ENCODE peak calls at places on chromosomes 7 and 10, in six cellular contexts. B is OCI-LY7, R is IMR-90, Y is GM23338, P is HCT116, Q is fibroblast of lung. E is an unnamed sample.

GRCh38 chr7:140698477-140698876 is 2.0 kb downstream of the NDUFB2 start:
- DNase-seq in B (no peak), R (no peak), Y (no peak), P (no peak), Q (no peak), E (no peak)

GRCh38 chr10:62842983-62843382 is 26.8 kb upstream of the EGR2 start:
- DNase-seq in B (no peak), R (no peak), Y (no peak), P (no peak), Q (no peak), E (no peak)

GRCh38 chr10:88879754-88880286 is at the start of gene STAMBPL1:
- DNase-seq in B (peak), R (no peak), Y (no peak), P (no peak), Q (no peak), E (no peak)

GRCh38 chr7:143318661-143319060 is 2.8 kb downstream of the CLCN1 start:
- DNase-seq in B (no peak), R (peak), Y (no peak), P (no peak), Q (no peak), E (no peak)

GRCh38 chr7:41447106-41448042 is 255.5 kb downstream of the INHBA start:
- DNase-seq in B (no peak), R (peak), Y (no peak), P (no peak), Q (no peak), E (no peak)

GRCh38 chr7:100854146-100854895 is 1.8 kb downstream of the SLC12A9 start:
- DNase-seq in B (no peak), R (no peak), Y (no peak), P (no peak), Q (no peak), E (no peak)

GRCh38 chr10:63376560-63377304 is 89.0 kb downstream of the JMJD1C start:
- DNase-seq in B (peak), R (peak), Y (no peak), P (no peak), Q (peak), E (no peak)

GRCh38 chr10:124740374-124741280 is 3.6 kb downstream of the FAM53B start:
- DNase-seq in B (peak), R (peak), Y (peak), P (no peak), Q (peak), E (no peak)

GRCh38 chr10:26336979-26337378 is 101.2 kb upstream of the APBB1IP start:
- DNase-seq in B (no peak), R (no peak), Y (no peak), P (no peak), Q (no peak), E (no peak)

GRCh38 chr7:124031919-124032318 is 948 bp downstream of the TMEM229A start:
- DNase-seq in B (no peak), R (no peak), Y (no peak), P (no peak), Q (no peak), E (no peak)

DNA sequence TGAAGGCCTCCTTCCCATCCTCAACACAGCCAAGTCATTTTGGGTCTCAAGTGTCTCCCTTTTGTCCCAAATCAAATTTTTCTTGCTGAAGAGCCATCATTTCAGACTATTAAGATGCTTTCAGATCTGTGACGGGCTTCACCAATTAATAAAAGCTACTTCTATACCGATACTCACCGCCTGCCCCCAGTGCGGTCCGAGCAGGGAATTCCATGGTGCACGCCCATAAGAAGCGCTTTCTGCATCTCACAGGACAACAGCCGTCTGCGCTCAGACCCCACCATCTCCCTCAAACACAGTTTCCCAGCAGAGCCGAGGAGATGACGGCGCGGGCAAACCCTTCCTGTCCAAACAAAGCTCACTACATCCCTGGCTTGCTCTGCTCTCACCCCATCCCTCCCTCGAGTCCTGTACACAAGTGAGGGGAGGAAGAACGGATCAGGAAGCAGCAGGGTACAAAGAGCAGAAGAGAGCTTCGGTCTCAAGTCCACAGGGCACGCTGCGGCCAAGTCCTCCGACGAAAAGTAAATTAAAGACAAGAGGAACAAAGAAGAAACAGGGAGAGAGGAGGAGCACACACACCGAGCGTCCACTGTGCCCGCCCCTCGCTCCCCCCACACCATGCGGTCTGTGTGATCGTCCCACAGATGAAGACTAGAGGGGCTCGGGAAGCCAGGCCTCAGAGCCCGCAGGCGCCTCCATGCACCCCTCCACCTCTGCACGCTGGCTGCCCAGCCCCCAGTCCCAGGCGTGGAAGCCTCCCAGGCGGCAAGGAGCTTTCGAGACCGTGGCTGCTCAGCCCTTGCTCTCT is 122.0 kb downstream of the MAD1L1 start:
- DNase-seq in B (no peak), R (peak), Y (no peak), P (no peak), Q (peak), E (no peak)
- H3K4me2 ChIP-seq in B (peak), R (peak), Y (no peak), P (peak), Q (peak), E (peak)

DNA sequence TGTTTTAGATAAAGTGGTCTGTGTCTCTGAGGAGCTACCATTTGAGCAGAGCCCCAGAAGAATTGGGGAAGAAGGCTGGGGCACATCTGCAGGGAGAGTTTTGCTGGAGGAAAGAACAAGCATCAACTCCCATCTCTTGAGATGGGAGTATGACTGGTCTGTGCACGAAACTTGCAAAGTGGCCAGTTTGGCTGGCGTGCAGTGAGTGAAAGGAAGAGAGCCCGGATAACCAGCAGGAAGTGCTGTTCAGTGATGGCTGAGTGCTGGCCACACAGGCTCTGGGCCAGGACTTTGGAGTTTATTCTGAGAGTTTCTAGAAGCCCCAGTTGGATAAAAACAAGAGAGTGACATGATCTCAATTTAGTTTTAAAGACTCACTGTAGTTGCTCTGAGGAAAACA is 34.4 kb upstream of the SVIL start:
- DNase-seq in B (no peak), R (peak), Y (no peak), P (no peak), Q (peak), E (no peak)
- H3K4me2 ChIP-seq in B (no peak), R (no peak), Y (no peak), P (peak), Q (no peak), E (peak)

DNA sequence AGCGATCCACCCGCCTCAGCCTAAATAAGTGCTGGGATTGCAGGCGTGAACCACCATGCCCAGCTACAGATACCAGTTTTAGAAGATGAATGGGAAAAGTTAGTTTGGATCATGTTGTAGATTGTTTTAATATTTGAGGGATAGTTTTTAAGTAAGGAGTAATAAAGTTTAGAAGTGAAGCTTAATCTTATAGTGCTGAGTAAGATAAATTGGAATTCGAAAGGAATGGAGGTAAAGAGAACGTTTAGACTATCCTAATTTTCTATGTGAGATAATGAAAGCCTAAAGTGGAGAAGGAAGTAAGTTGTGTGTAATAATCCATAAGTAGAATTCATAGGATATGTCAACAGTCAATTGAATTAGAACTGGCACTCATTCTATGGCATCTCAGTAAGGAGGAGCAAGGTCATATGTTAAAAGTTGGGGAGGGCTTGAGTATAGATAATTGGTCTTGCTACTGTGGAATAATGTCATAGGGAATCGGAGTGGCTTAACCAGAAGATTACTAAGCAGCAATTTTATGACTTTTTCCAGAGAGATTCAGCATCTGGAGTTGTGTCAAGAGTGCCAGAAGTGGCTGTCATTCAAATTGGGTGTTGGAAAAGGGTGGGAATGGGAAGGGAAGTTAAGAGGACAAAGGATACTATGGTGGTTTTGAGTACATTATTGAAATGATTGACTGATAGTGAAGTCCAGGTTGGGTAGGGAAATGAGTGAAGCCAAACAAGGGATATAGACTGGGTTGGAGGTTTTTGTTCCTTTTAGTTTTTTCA is 12.1 kb downstream of the TAX1BP1 start:
- DNase-seq in B (no peak), R (no peak), Y (no peak), P (no peak), Q (no peak), E (no peak)
- H3K4me2 ChIP-seq in B (no peak), R (no peak), Y (no peak), P (no peak), Q (no peak), E (no peak)

GRCh38 chr10:3786295-3786981 is 1.4 kb upstream of the KLF6 start:
- DNase-seq in B (peak), R (peak), Y (peak), P (peak), Q (peak), E (no peak)
- H3K4me2 ChIP-seq in B (peak), R (peak), Y (peak), P (peak), Q (peak), E (peak)

GRCh38 chr7:4766666-4767530 is 8.5 kb upstream of the AP5Z1 start:
- DNase-seq in B (no peak), R (no peak), Y (no peak), P (no peak), Q (no peak), E (no peak)
- H3K4me2 ChIP-seq in B (no peak), R (no peak), Y (no peak), P (no peak), Q (no peak), E (no peak)

GRCh38 chr7:84746347-84746746 is 440.5 kb downstream of the SEMA3D start:
- DNase-seq in B (no peak), R (peak), Y (no peak), P (no peak), Q (no peak), E (no peak)
- H3K4me2 ChIP-seq in B (no peak), R (peak), Y (no peak), P (no peak), Q (peak), E (no peak)

DNA sequence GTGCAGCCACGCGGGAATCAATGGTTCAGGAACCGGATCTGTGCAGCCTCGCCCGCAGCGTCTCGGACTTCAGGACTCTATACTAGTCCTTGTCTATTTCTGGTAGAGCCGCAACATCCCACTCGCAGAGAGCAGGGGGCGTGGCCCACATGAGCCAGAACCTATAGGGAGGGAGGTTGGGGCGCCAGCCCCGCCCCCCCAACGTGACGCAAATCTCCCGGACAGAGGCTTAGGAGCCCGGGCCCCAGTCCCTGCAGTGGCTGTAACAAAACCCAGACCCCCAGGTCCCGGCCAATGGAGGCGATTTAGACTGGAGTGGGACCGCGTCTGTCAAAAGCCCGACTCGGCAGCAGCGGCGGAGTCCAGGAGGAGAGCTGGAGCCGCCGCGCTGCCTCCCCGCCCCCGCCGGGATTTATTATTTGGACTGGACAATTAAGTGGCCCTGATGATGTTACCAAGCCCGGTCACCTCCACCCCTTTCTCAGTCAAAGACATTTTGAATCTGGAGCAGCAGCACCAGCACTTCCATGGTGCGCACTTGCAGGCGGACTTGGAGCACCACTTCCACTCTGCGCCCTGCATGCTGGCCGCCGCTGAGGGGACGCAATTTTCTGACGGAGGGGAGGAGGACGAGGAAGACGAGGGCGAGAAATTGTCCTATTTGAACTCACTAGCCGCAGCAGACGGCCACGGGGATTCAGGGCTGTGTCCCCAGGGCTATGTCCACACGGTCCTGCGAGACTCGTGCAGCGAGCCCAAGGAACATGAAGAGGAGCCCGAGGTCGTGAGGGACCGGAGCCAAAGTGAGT is at the start of gene NKX2-3:
- DNase-seq in B (no peak), R (peak), Y (peak), P (no peak), Q (peak), E (peak)
- H3K4me2 ChIP-seq in B (no peak), R (peak), Y (peak), P (no peak), Q (no peak), E (peak)

GRCh38 chr7:151308791-151309190 is 32.8 kb upstream of the NUB1 start:
- DNase-seq in B (no peak), R (no peak), Y (no peak), P (no peak), Q (no peak), E (no peak)

GRCh38 chr7:151307536-151307935 is 34.1 kb upstream of the NUB1 start:
- DNase-seq in B (no peak), R (no peak), Y (no peak), P (no peak), Q (no peak), E (no peak)

GRCh38 chr7:151306374-151306773 is 35.2 kb upstream of the NUB1 start:
- DNase-seq in B (no peak), R (no peak), Y (no peak), P (no peak), Q (no peak), E (no peak)

GRCh38 chr7:151308256-151308655 is 33.4 kb upstream of the NUB1 start:
- DNase-seq in B (no peak), R (no peak), Y (no peak), P (no peak), Q (no peak), E (no peak)

GRCh38 chr7:151306860-151307259 is 34.8 kb upstream of the NUB1 start:
- DNase-seq in B (no peak), R (no peak), Y (no peak), P (no peak), Q (no peak), E (no peak)
- H3K4me2 ChIP-seq in B (no peak), R (no peak), Y (no peak), P (no peak), Q (no peak), E (no peak)

DNA sequence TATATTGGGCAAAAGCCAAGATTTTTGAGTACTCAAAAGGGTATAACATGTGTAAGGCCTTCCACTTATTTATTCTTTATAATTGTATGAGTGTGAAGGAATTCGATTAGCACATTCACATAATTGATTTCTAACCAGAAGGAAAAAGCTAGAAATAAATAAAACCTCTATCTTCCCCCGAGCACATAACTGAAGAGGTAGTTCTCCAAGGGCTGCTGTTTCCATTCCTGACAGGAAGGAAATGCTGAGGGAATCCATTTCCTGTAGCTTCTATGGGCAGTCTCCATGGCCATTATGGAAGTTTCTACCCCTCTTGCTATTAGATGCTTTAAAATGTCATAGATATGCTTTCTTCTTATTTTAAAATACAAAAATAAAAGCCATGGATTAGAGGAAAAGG is 70.5 kb upstream of the ABCB5 start:
- DNase-seq in B (no peak), R (no peak), Y (peak), P (no peak), Q (no peak), E (no peak)
- H3K4me2 ChIP-seq in B (no peak), R (no peak), Y (peak), P (no peak), Q (no peak), E (no peak)

DNA sequence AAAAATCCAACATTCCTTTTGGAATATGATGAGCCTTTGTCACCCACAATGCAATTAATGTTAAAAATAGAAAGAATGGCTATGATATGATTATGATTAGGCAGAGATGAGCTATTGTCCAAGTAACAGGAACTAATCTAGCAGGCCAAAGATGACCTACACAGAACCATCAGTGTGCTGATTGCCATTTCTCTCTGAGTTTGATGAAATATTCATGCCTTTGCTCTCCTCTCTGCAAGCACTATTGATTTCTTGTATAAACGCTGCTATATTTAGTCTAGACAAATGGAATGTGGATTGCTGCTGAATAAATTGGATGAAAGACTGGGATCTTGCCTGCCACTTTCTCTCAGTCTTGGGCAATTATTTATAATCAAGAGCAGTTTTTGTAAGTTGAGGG is 85.4 kb downstream of the HDAC9 start:
- DNase-seq in B (no peak), R (no peak), Y (no peak), P (no peak), Q (no peak), E (no peak)
- H3K4me2 ChIP-seq in B (no peak), R (no peak), Y (no peak), P (no peak), Q (no peak), E (no peak)